ENCODE peak calls at places on chromosomes 6 and 20, in four cellular contexts. F, Z, N and E are unnamed samples.

GRCh38 chr20:50610212-50610718 is 81.1 kb downstream of the RIPOR3 start:
- DNase-seq in F (no peak), Z (peak; percentile 41), N (no peak), E (no peak)

GRCh38 chr6:9532621-9533557 is 882.0 kb downstream of the TFAP2A start:
- DNase-seq in F (no peak), Z (no peak), N (no peak), E (no peak)

GRCh38 chr6:39706819-39707218 is 18.4 kb downstream of the KIF6 start:
- DNase-seq in F (no peak), Z (no peak), N (no peak), E (no peak)

GRCh38 chr6:3227363-3228045 is at the start of gene TUBB2B:
- DNase-seq in F (no peak), Z (no peak), N (peak; percentile 78), E (no peak)

GRCh38 chr6:41618598-41618997 is 19.7 kb upstream of the MDFI start:
- DNase-seq in F (no peak), Z (no peak), N (no peak), E (no peak)

GRCh38 chr6:1686117-1687098 is 76.7 kb downstream of the FOXC1 start:
- DNase-seq in F (no peak), Z (no peak), N (no peak), E (no peak)

GRCh38 chr20:25196701-25197120 is 1.2 kb downstream of the ENTPD6 start:
- DNase-seq in F (no peak), Z (no peak), N (no peak), E (peak; percentile 41)

GRCh38 chr6:106511274-106512047 is 117.8 kb downstream of the RTN4IP1 start:
- DNase-seq in F (no peak), Z (peak; percentile 18), N (no peak), E (no peak)

GRCh38 chr20:4951299-4951698 is 50.0 kb downstream of the SLC23A2 start:
- DNase-seq in F (no peak), Z (no peak), N (no peak), E (peak; percentile 41)

GRCh38 chr20:346640-347316 is at the start of gene NRSN2:
- DNase-seq in F (no peak), Z (peak; percentile 72), N (peak; percentile 77), E (peak; percentile 77)

GRCh38 chr6:35213161-35213823 is 464 bp upstream of the SCUBE3 start:
- DNase-seq in F (no peak), Z (no peak), N (peak; percentile 29), E (no peak)

GRCh38 chr6:1705183-1705582 is 95.5 kb downstream of the FOXC1 start:
- DNase-seq in F (no peak), Z (no peak), N (no peak), E (no peak)

GRCh38 chr20:56710577-56711465 is 81.7 kb downstream of the TFAP2C start:
- DNase-seq in F (no peak), Z (no peak), N (no peak), E (peak; percentile 38)

GRCh38 chr6:108102965-108103364 is 28.4 kb upstream of the OSTM1 start:
- DNase-seq in F (no peak), Z (no peak), N (no peak), E (no peak)

GRCh38 chr20:11375368-11375767 is 542.3 kb upstream of the BTBD3 start:
- DNase-seq in F (no peak), Z (no peak), N (no peak), E (no peak)

GRCh38 chr20:38873050-38873581 is 53.1 kb upstream of the FAM83D start:
- DNase-seq in F (peak; percentile 91), Z (no peak), N (no peak), E (no peak)

GRCh38 chr20:50152394-50153152 is 950 bp downstream of the PEDS1 start:
- DNase-seq in F (no peak), Z (no peak), N (peak; percentile 48), E (no peak)

GRCh38 chr6:124149646-124150045 is 346.0 kb downstream of the NKAIN2 start:
- DNase-seq in F (no peak), Z (no peak), N (no peak), E (no peak)

GRCh38 chr6:157667211-157668033 is 155.6 kb upstream of the SNX9 start:
- DNase-seq in F (peak; percentile 36), Z (peak; percentile 58), N (peak; percentile 82), E (peak; percentile 71)

GRCh38 chr6:117548797-117549301 is 53.5 kb downstream of the GOPC start:
- DNase-seq in F (no peak), Z (peak; percentile 77), N (no peak), E (peak; percentile 39)

GRCh38 chr6:68653074-68653705 is 18.1 kb downstream of the ADGRB3 start:
- DNase-seq in F (no peak), Z (no peak), N (no peak), E (no peak)

GRCh38 chr6:143842468-143842901 is 653 bp upstream of the LTV1 start:
- DNase-seq in F (no peak), Z (no peak), N (no peak), E (peak; percentile 8)

GRCh38 chr20:21548390-21549035 is 34.6 kb upstream of the NKX2-2 start:
- DNase-seq in F (peak; percentile 46), Z (no peak), N (no peak), E (no peak)

GRCh38 chr6:83047065-83047754 is 18.4 kb downstream of the UBE3D start:
- DNase-seq in F (no peak), Z (peak; percentile 50), N (no peak), E (no peak)

GRCh38 chr6:169701218-169701952 is 444 bp downstream of the WDR27 start:
- DNase-seq in F (no peak), Z (no peak), N (no peak), E (no peak)

GRCh38 chr20:15296422-15296821 is 959.0 kb upstream of the FLRT3 start:
- DNase-seq in F (no peak), Z (no peak), N (no peak), E (no peak)

GRCh38 chr20:64180673-64181072 is 16.4 kb downstream of the MYT1 start:
- DNase-seq in F (no peak), Z (no peak), N (no peak), E (no peak)

GRCh38 chr20:17630806-17631195 is 51.2 kb downstream of the RRBP1 start:
- DNase-seq in F (no peak), Z (no peak), N (no peak), E (no peak)

GRCh38 chr6:169763308-169763707 is 11.9 kb downstream of the ERMARD start:
- DNase-seq in F (no peak), Z (no peak), N (no peak), E (no peak)

GRCh38 chr20:22241609-22242008 is 342.8 kb downstream of the FOXA2 start:
- DNase-seq in F (peak; percentile 40), Z (no peak), N (no peak), E (no peak)

GRCh38 chr6:68634503-68635411 is at the start of gene ADGRB3:
- DNase-seq in F (no peak), Z (peak; percentile 28), N (peak; percentile 89), E (peak; percentile 38)

GRCh38 chr6:80186082-80186481 is 79.6 kb downstream of the BCKDHB start:
- DNase-seq in F (no peak), Z (no peak), N (no peak), E (no peak)

DNA sequence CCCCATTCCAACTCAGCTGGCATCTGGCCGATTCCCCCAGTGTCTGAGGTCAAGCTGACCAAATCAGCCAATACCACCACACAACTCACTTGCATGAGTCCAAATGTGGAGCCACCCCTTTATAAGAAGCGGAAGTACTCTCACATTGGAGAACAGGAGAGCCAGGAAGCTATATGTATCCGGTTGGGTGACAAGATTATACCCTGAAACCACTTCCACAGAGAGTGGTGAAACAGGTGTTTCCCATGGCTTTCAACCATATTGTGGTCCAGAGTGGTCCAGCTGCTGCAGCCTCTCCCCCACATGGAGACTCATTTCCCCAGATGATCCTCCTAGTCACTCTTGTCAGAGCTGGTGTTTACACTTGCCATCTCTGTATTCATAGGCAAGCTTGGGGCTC is 24.0 kb upstream of the SERINC1 start:
- DNase-seq in F (no peak), Z (no peak), N (no peak), E (no peak)
- TF ChIP-seq MYC in F (no peak), Z (no peak), N (no peak), E (no peak)

GRCh38 chr20:41167481-41168253 is 30.3 kb downstream of the PLCG1 start:
- DNase-seq in F (no peak), Z (no peak), N (no peak), E (no peak)
- TF ChIP-seq HDAC2 in F (no peak), Z (no peak), N (no peak), E (no peak)

GRCh38 chr20:34861386-34862084 is 11.1 kb downstream of the GGT7 start:
- DNase-seq in F (no peak), Z (no peak), N (no peak), E (no peak)
- TF ChIP-seq MYC in F (no peak), Z (no peak), N (no peak), E (no peak)

DNA sequence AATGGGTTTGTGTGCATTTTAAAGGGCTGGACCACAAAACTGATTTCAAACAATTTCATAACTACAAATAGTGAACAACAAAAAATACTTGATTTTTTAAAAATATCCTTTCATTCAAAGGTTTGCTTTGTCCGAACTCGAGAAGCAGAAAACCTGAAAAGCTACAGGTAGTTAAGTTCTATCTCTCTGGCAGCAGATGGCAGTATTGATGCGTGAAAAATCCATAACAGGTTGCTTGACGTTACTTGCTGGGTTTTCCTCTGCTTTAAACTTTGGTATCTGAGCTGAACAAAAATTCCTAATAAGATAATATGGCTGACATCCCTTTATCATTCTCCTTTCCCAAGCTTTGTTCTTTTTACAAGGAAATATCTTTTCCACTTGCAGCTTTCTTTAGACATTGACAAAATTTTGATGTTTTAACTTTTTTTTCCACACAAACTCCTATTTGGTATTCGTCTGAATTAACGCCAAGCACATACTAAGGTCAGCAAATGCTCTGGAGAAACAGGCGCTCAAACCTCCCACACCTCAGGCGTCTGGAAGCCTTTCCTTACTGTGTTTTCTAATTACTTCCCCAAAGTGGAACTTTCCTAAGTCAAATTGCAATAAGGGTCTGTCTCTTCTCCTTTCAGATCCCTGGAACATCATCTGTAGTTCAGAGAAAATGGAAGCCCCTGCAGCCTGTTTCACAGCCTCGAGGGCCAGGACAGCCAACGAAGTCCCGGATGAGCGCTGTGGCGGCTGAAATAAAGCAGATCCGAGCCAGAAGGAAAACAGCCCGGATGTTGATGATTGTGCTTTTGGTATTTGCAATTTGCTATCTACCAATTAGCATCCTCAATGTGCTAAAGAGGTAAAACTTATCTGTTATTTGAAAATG is 50.3 kb upstream of the GFRAL start:
- DNase-seq in F (no peak), Z (peak; percentile 71), N (peak; percentile 11), E (peak; percentile 74)
- TF ChIP-seq HDAC2 in F (no peak), Z (no peak), N (no peak), E (no peak)

GRCh38 chr6:15674690-15675386 is 12.0 kb upstream of the DTNBP1 start:
- DNase-seq in F (no peak), Z (no peak), N (no peak), E (no peak)
- TF ChIP-seq MYC in F (no peak), Z (no peak), N (no peak), E (no peak)

DNA sequence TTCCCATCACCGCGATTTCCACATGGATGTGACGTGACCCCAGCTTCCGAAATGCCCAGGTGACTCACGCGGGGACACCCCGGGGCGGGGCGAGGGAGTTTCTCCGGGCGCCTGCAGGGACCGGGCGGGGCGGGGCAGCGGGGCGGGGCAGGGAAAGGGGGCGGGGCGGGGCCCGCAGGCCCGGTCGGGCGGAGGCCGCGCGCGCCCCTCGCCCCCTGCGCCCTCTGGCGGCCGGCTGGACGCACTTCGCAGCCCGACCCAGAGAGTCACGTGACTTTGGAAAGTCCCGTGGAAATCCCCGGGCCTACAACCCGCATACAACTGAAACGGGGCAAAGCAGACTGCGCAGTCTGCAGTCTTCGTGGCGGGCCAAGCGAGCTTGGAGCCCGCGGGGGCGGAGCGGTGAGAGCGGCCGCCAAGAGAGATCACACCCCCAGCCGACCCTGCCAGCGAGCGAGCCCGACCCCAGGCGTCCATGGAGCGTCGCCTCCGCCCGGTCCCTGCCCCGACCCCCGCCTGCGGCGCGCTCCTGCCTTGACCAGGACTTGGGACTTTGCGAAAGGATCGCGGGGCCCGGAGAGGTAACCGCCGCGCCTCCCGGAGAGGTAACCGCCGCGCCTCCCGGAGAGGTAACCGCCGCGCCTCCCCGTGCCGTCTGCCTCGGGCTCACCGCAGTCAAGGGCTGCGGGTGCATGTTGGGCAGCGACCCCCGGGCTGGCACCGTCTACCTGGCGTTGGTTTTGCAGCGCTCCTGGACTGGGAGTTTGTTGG is at the start of gene TNFAIP3:
- DNase-seq in F (peak; percentile 84), Z (peak; percentile 94), N (peak; percentile 98), E (peak; percentile 74)
- TF ChIP-seq HDAC2 in F (no peak), Z (peak; percentile 63), N (peak; percentile 11), E (no peak)